ENCODE peak calls at places on chromosomes 3 and 15, in four cellular contexts. V is EH; J is A172; B is activated CD8-positive, alpha-beta memory T cell treated with anti-CD3 and anti-CD28 coated beads, Interleukin-2, amount 50 U/mL, for 48 hours. L is an unnamed sample.
A peak's percentile ranks its signal among the peaks of the same experiment; 100 is the strongest.

GRCh38 chr3:60992395-60992794 is 258.9 kb downstream of the FHIT start:
- DNase-seq in V (no peak), J (no peak), B (no peak), L (no peak)

GRCh38 chr15:88467935-88468528 is 524 bp downstream of the MRPS11 start:
- DNase-seq in V (no peak), J (no peak), B (no peak), L (no peak)

GRCh38 chr3:38084019-38084968 is 45.3 kb downstream of the DLEC1 start:
- DNase-seq in V (peak; percentile 49), J (peak; percentile 12), B (no peak), L (no peak)

GRCh38 chr15:73325191-73325980 is 43.4 kb downstream of the HCN4 start:
- DNase-seq in V (no peak), J (peak; percentile 10), B (peak; percentile 55), L (no peak)

GRCh38 chr3:172293093-172293492 is 155.2 kb downstream of the GHSR start:
- DNase-seq in V (no peak), J (no peak), B (no peak), L (no peak)

GRCh38 chr15:57923750-57924149 is 141.8 kb downstream of the ALDH1A2 start:
- DNase-seq in V (peak; percentile 18), J (no peak), B (no peak), L (peak; percentile 51)

GRCh38 chr15:83305696-83306291 is 21.3 kb upstream of the BNC1 start:
- DNase-seq in V (no peak), J (no peak), B (no peak), L (no peak)

GRCh38 chr3:59605318-59605717 is 555.5 kb upstream of the CFAP20DC start:
- DNase-seq in V (no peak), J (no peak), B (no peak), L (no peak)

GRCh38 chr3:73068419-73068818 is 7.0 kb downstream of the EBLN2 start:
- DNase-seq in V (no peak), J (no peak), B (no peak), L (no peak)

GRCh38 chr15:39191871-39192281 is 389.0 kb upstream of the THBS1 start:
- DNase-seq in V (peak; percentile 85), J (peak; percentile 63), B (no peak), L (peak; percentile 19)

GRCh38 chr15:45583731-45584639 is 3.2 kb upstream of the BLOC1S6 start:
- DNase-seq in V (no peak), J (no peak), B (no peak), L (no peak)

GRCh38 chr3:33277193-33277882 is at the start of gene FBXL2:
- DNase-seq in V (peak; percentile 72), J (peak; percentile 69), B (peak; percentile 73), L (peak; percentile 55)

GRCh38 chr3:150114873-150115570 is 144.3 kb upstream of the PFN2 start:
- DNase-seq in V (peak; percentile 73), J (peak; percentile 48), B (no peak), L (no peak)

GRCh38 chr3:31077021-31077601 is 182.7 kb upstream of the GADL1 start:
- DNase-seq in V (peak; percentile 91), J (peak; percentile 99), B (no peak), L (peak; percentile 36)

GRCh38 chr3:33167716-33168339 is 50.8 kb downstream of the SUSD5 start:
- DNase-seq in V (no peak), J (no peak), B (no peak), L (no peak)

GRCh38 chr15:29470794-29471193 is 201.2 kb upstream of the NSMCE3 start:
- DNase-seq in V (no peak), J (no peak), B (no peak), L (no peak)